ENCODE peak calls at places on chromosomes 2 and 18, in seven cellular contexts. P is adrenal gland, Y is NT2/D1, R is pancreas, J is astrocyte of the spinal cord, I is A549, B is cardiac fibroblast. K is an unnamed sample.

GRCh38 chr18:56038258-56039030 is 450.5 kb upstream of the TCF4 start:
- DNase-seq in R (no peak), Y (no peak), I (no peak), B (no peak), P (no peak), J (no peak), K (no peak)

GRCh38 chr2:203758841-203759691 is 52.6 kb downstream of the CD28 start:
- DNase-seq in J (peak), Y (no peak), I (no peak), B (no peak), P (peak), R (no peak), K (no peak)

GRCh38 chr2:80028584-80028983 is 276.0 kb downstream of the LRRTM1 start:
- DNase-seq in P (no peak), I (no peak), B (no peak), Y (no peak), J (no peak), R (no peak), K (peak)

GRCh38 chr2:16301961-16302360 is 361.6 kb downstream of the MYCN start:
- DNase-seq in J (no peak), B (no peak), R (no peak), I (no peak), Y (no peak), P (no peak), K (no peak)

GRCh38 chr2:217588266-217588665 is 414.5 kb downstream of the TNS1 start:
- DNase-seq in Y (no peak), J (no peak), R (no peak), B (no peak), I (no peak), P (no peak), K (no peak)

GRCh38 chr18:26865557-26865956 is at the start of gene AQP4:
- DNase-seq in Y (no peak), R (no peak), J (no peak), B (no peak), P (no peak), I (no peak), K (no peak)

GRCh38 chr2:235270951-235271350 is 222.9 kb upstream of the AGAP1 start:
- DNase-seq in Y (no peak), B (peak), P (no peak), R (no peak), I (no peak), J (peak), K (peak)

GRCh38 chr2:239146011-239146641 is 254.7 kb downstream of the HDAC4 start:
- DNase-seq in P (no peak), J (no peak), B (no peak), Y (no peak), I (no peak), R (no peak), K (no peak)

GRCh38 chr2:220586980-220587549 is 959.6 kb downstream of the SLC4A3 start:
- DNase-seq in J (no peak), Y (no peak), I (no peak), P (no peak), B (peak), R (no peak), K (no peak)

GRCh38 chr2:200871151-200871550 is 6.7 kb upstream of the CLK1 start:
- DNase-seq in R (no peak), B (no peak), J (no peak), Y (no peak), I (no peak), P (no peak), K (no peak)

GRCh38 chr2:285506-285905 is 2.4 kb downstream of the ALKAL2 start:
- DNase-seq in R (no peak), J (peak), P (no peak), B (peak), I (no peak), Y (no peak), K (no peak)

GRCh38 chr2:187302146-187302545 is 145.9 kb downstream of the CALCRL start:
- DNase-seq in R (no peak), Y (no peak), B (peak), J (peak), I (no peak), P (no peak), K (no peak)

GRCh38 chr2:239277401-239278085 is 123.3 kb downstream of the HDAC4 start:
- DNase-seq in P (peak), Y (no peak), R (no peak), B (no peak), J (no peak), I (no peak), K (no peak)

GRCh38 chr2:129719335-129719734 is 260.1 kb upstream of the RAB6C start:
- DNase-seq in B (no peak), Y (no peak), R (no peak), I (no peak), J (no peak), P (no peak), K (no peak)

GRCh38 chr2:65204461-65205230 is 23.0 kb upstream of the ACTR2 start:
- DNase-seq in J (peak), B (no peak), Y (no peak), I (no peak), P (no peak), R (no peak), K (no peak)

GRCh38 chr2:71538656-71539265 is 85.4 kb downstream of the DYSF start:
- DNase-seq in I (no peak), J (no peak), P (no peak), B (no peak), R (no peak), Y (no peak), K (no peak)

GRCh38 chr2:230134496-230135073 is 65.9 kb upstream of the SLC16A14 start:
- DNase-seq in R (no peak), B (peak), Y (no peak), P (peak), I (no peak), J (peak), K (no peak)

GRCh38 chr2:27522400-27522945 is 25.8 kb downstream of the GCKR start:
- DNase-seq in P (no peak), I (no peak), R (no peak), B (no peak), Y (no peak), J (no peak), K (no peak)

GRCh38 chr2:84701880-84702279 is 179.0 kb downstream of the TRABD2A start:
- DNase-seq in P (no peak), J (peak), B (peak), I (no peak), R (no peak), Y (no peak), K (no peak)

GRCh38 chr2:25301453-25302352 is 40.0 kb downstream of the DNMT3A start:
- DNase-seq in J (peak), B (peak), P (peak), I (no peak), R (no peak), Y (no peak), K (peak)

GRCh38 chr18:6624271-6624670 is 105.2 kb upstream of the ARHGAP28 start:
- DNase-seq in P (peak), Y (no peak), I (no peak), J (peak), R (no peak), B (peak), K (no peak)

GRCh38 chr2:43441195-43441594 is 154.6 kb downstream of the THADA start:
- DNase-seq in I (no peak), B (no peak), Y (no peak), P (no peak), J (no peak), R (no peak), K (no peak)

GRCh38 chr2:153163055-153163454 is 315.5 kb downstream of the RPRM start:
- DNase-seq in Y (peak), R (peak), P (peak), J (peak), I (no peak), B (no peak), K (peak)

GRCh38 chr2:227661019-227661726 is 5.4 kb upstream of the SCYGR5 start:
- DNase-seq in B (no peak), I (no peak), J (no peak), R (no peak), Y (peak), P (no peak), K (no peak)

GRCh38 chr2:181170256-181170655 is 189.9 kb downstream of the UBE2E3 start:
- DNase-seq in R (no peak), J (no peak), P (no peak), Y (no peak), B (no peak), I (no peak), K (no peak)

GRCh38 chr2:9052821-9053533 is 49.5 kb upstream of the MBOAT2 start:
- DNase-seq in B (no peak), R (no peak), Y (no peak), J (no peak), I (no peak), P (no peak), K (no peak)

GRCh38 chr2:43474273-43474672 is 121.6 kb downstream of the THADA start:
- DNase-seq in P (no peak), I (no peak), B (no peak), Y (no peak), J (no peak), R (no peak), K (no peak)

GRCh38 chr18:2971741-2972552 is 41.0 kb downstream of the LPIN2 start:
- DNase-seq in I (no peak), R (no peak), P (peak), J (peak), Y (no peak), B (no peak), K (no peak)

GRCh38 chr2:88003074-88003755 is 13.1 kb downstream of the RNU2-63P start:
- DNase-seq in P (no peak), J (peak), R (no peak), B (no peak), I (no peak), Y (no peak), K (no peak)

GRCh38 chr2:40487592-40487991 is 35.7 kb upstream of the SLC8A1 start:
- DNase-seq in P (no peak), B (peak), I (no peak), R (no peak), J (peak), Y (no peak), K (no peak)

GRCh38 chr2:174749793-174750192 is 14.5 kb downstream of the CHRNA1 start:
- DNase-seq in J (no peak), B (no peak), I (no peak), R (no peak), P (no peak), Y (no peak), K (no peak)
- H3K4me3 ChIP-seq in J (no peak), B (no peak), I (no peak), R (no peak), P (no peak), Y (no peak), K (no peak)

DNA sequence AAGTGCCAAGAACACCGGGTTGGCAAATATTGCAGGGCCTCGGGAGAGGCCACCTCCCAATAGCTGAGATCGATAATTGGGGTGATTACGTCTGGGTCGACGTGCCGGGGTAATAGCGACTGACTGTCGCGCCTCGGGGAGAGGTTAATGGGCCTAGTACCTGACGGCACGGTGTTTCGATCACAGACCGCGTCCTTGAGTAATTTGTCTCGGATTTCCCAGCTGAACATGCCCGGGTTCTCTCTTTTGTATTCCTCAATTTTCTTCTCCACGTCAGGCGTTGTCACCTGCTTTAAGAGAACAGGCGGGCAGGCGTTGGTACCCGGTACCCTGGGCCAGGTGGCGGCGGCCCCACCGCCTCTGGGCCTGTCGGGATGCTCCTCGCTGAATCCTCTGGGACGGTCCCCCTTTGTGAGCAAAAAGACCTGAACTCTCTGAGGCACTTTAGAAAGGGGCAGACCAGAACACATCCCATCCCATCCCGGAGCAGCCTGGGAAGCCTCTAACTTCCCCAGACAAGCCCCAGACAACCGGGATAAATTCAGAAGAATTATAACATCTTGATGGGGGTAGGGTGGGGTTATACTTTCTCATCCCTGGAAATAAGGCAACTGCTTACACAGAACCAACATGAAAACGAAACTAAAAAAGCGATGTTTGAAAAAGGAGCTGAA is 3.3 kb downstream of the PAX3 start:
- DNase-seq in R (no peak), P (no peak), Y (no peak), B (no peak), I (no peak), J (peak), K (no peak)
- H3K4me3 ChIP-seq in R (no peak), P (no peak), Y (no peak), B (peak), I (peak), J (peak), K (no peak)

DNA sequence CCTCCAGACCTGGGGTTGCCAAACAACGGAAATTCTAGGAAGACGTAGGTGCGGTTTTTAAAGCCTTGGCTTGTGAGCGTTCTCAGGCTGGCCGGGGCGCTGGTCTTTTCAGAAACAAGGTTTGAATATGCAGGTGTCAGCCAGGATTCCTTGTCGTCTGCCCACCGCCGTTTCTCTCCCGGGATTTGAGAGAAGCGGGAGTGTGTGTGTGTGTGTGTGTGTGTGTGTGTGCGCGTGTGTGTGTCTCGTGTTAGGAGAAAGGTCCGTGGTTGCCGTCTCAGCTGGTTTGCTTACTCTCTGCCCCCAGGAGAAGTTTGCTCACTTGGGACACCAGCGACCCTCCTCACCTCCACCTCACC is 1.0 kb upstream of the ONECUT2 start:
- DNase-seq in Y (no peak), J (no peak), R (no peak), B (no peak), P (no peak), I (no peak), K (no peak)
- H3K4me3 ChIP-seq in Y (peak), J (no peak), R (no peak), B (no peak), P (no peak), I (peak), K (peak)

GRCh38 chr2:162074579-162074922 is 536 bp upstream of the DPP4 start:
- DNase-seq in B (no peak), P (no peak), R (no peak), Y (peak), J (no peak), I (no peak), K (no peak)
- H3K4me3 ChIP-seq in B (peak), P (no peak), R (no peak), Y (peak), J (peak), I (peak), K (no peak)

DNA sequence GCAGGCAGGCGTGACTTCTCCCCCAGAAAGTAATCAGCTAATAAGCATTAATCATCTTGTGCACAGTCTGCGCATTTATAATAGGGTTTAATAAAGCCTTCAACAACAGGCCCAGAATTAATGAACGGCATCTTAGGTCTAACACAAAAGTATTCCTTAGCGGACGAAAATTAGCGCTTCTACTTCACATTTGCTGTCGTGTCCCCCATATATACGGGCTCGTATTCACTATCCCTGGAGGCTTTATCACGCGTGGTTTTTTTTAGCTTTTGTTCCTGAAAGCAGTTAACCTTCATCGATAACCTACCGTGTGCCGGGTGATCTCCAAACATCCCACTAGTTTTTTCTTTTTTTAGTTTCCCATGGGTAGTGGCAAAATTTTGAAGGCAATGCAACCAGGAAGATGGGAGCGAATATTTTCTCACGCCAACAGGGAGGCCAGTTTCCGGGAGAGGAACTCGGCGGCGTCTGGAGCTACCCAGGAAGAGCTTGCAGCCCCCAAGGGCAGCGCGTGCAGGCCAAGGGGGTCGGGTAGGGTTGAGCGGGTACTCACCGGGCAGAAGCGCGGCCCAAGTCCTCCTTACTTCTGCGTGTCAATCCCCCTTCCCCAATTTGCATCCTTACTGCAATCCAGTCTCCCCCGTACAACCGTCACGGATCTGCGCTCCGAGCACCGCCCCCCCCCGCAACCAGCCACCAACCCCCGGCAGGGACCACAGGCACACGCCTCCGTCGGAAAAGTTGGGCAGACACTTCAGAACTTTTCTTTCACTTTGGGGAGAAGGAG is 1.5 kb downstream of the ATP8B1 start:
- DNase-seq in B (no peak), R (peak), Y (no peak), P (peak), J (no peak), I (no peak), K (no peak)
- H3K4me3 ChIP-seq in B (peak), R (peak), Y (peak), P (no peak), J (peak), I (peak), K (peak)

GRCh38 chr18:57791911-57792310 is 11.2 kb downstream of the ATP8B1 start:
- DNase-seq in J (no peak), B (no peak), R (no peak), P (no peak), Y (no peak), I (no peak), K (no peak)

GRCh38 chr18:57789105-57789504 is 14.0 kb downstream of the ATP8B1 start:
- DNase-seq in J (peak), I (no peak), R (peak), P (peak), Y (no peak), B (peak), K (no peak)

GRCh38 chr18:57790316-57790715 is 12.8 kb downstream of the ATP8B1 start:
- DNase-seq in B (no peak), R (no peak), J (no peak), I (no peak), P (no peak), Y (no peak), K (no peak)

GRCh38 chr18:57791192-57791591 is 11.9 kb downstream of the ATP8B1 start:
- DNase-seq in J (no peak), B (no peak), Y (no peak), P (no peak), I (no peak), R (no peak), K (no peak)

DNA sequence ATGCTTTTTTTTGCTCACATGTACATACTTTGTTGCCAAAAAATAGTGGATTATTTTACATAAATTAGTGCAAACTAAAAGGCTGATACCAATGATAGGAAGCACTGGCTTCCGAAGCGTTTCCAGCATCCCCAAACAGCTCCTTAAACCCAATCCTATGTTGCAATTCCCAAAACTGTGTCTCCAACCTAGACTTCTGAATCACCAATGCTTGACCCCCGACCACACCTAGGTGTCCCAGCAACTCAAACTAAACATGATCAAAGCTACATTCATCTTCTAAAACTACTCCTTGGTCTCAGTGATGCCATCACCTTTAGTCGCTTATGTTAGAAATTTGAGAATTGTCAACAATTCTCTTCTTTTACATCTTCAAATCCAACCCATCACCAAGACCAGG is 13.4 kb downstream of the ATP8B1 start:
- DNase-seq in B (no peak), I (no peak), J (no peak), Y (no peak), R (no peak), P (no peak), K (no peak)
- H3K4me3 ChIP-seq in B (no peak), I (no peak), J (no peak), Y (no peak), R (no peak), P (no peak), K (no peak)

K was measured in Jurkat, Clone E6-1.